ENCODE peak calls at places on chromosomes 13 and 19, in seven cellular contexts. L is stomach, P is SK-N-SH, V is tibial nerve, O is ovary, J is H1, D is sigmoid colon. Q is an unnamed sample. For H3K4me1, the result is how much of the 10 kb centered on the place peaks cover.

GRCh38 chr13:98416408-98416807 is 160.5 kb downstream of the STK24 start:
- DNase-seq in V (no peak), O (no peak), J (no peak), D (no peak), L (peak), P (no peak), Q (no peak)

GRCh38 chr13:113564331-113565023 is 20.1 kb upstream of the TFDP1 start:
- DNase-seq in D (peak), J (peak), O (no peak), V (no peak), P (no peak), L (peak), Q (peak)

GRCh38 chr19:15702590-15702930 is 25.3 kb upstream of the OR10H2 start:
- DNase-seq in D (peak), J (no peak), L (peak), V (peak), P (peak), O (peak), Q (peak)

GRCh38 chr19:58054792-58055482 is 4.1 kb upstream of the ZNF135 start:
- DNase-seq in V (no peak), O (peak), J (peak), L (no peak), P (no peak), D (no peak), Q (no peak)

GRCh38 chr19:14480695-14481069 is 5.5 kb upstream of the PTGER1 start:
- DNase-seq in D (no peak), V (no peak), O (no peak), J (no peak), P (peak), L (no peak), Q (no peak)

GRCh38 chr13:28716511-28716910 is 2.3 kb downstream of the SLC46A3 start:
- DNase-seq in L (no peak), J (no peak), P (no peak), D (peak), O (peak), V (no peak), Q (no peak)

GRCh38 chr19:16001481-16002312 is 52.9 kb downstream of the OR10H4 start:
- DNase-seq in P (no peak), J (no peak), L (no peak), D (no peak), V (peak), O (no peak), Q (no peak)

GRCh38 chr13:24671367-24672117 is 8.7 kb upstream of the ATP12A start:
- DNase-seq in D (peak), O (peak), V (peak), L (no peak), J (no peak), P (peak), Q (no peak)

GRCh38 chr13:113980489-113981064 is 6.7 kb upstream of the C13orf46 start:
- DNase-seq in J (no peak), V (no peak), O (no peak), P (no peak), L (no peak), D (peak), Q (no peak)

GRCh38 chr19:15107056-15108010 is at the start of gene SYDE1:
- DNase-seq in P (peak), V (no peak), L (no peak), O (peak), D (peak), J (peak), Q (no peak)

GRCh38 chr13:83515267-83515666 is 367.0 kb downstream of the SLITRK1 start:
- DNase-seq in V (no peak), P (no peak), J (no peak), D (no peak), L (no peak), O (no peak), Q (no peak)

GRCh38 chr13:75326173-75327131 is 155.5 kb downstream of the TBC1D4 start:
- DNase-seq in P (peak), O (no peak), J (no peak), V (no peak), L (no peak), D (no peak), Q (no peak)

GRCh38 chr19:53808710-53809125 is 15.4 kb downstream of the NLRP12 start:
- DNase-seq in O (no peak), J (no peak), D (no peak), P (peak), V (no peak), L (no peak), Q (no peak)

GRCh38 chr19:52221031-52221430 is 31.2 kb downstream of the PPP2R1A start:
- DNase-seq in V (no peak), P (no peak), D (no peak), J (no peak), L (no peak), O (no peak), Q (no peak)

GRCh38 chr19:45097776-45098520 is 5.0 kb downstream of the PPP1R37 start:
- DNase-seq in V (no peak), J (no peak), D (peak), P (no peak), L (peak), O (peak), Q (no peak)

GRCh38 chr13:39602277-39602613 is 748 bp downstream of the LHFPL6 start:
- DNase-seq in J (no peak), O (no peak), L (no peak), P (no peak), V (no peak), D (no peak), Q (no peak)

GRCh38 chr13:105196052-105196451 is 1339.4 kb downstream of the EFNB2 start:
- DNase-seq in V (no peak), P (no peak), L (no peak), D (no peak), O (no peak), J (no peak), Q (no peak)

GRCh38 chr19:4971424-4971793 is 2.5 kb downstream of the KDM4B start:
- DNase-seq in P (peak), J (peak), L (peak), V (no peak), O (peak), D (peak), Q (no peak)

GRCh38 chr13:43905435-43906031 is 25.8 kb downstream of the LACC1 start:
- DNase-seq in L (no peak), P (peak), V (peak), J (no peak), D (no peak), O (peak), Q (no peak)

GRCh38 chr13:76868451-76868850 is 17.8 kb downstream of the KCTD12 start:
- DNase-seq in L (no peak), J (no peak), O (no peak), V (no peak), D (no peak), P (no peak), Q (no peak)

GRCh38 chr13:36124236-36124822 is 6.9 kb downstream of the DCLK1 start:
- DNase-seq in D (no peak), O (peak), V (peak), J (no peak), P (no peak), L (no peak), Q (no peak)

GRCh38 chr13:53821632-53822031 is 793.0 kb downstream of the OLFM4 start:
- DNase-seq in V (no peak), D (peak), L (no peak), P (no peak), O (no peak), J (no peak), Q (no peak)

GRCh38 chr13:21798181-21798580 is 127.3 kb downstream of the FGF9 start:
- DNase-seq in J (no peak), L (no peak), D (no peak), O (no peak), P (no peak), V (no peak), Q (no peak)

GRCh38 chr13:73822671-73823592 is 311.3 kb downstream of the KLF12 start:
- DNase-seq in P (no peak), V (no peak), O (no peak), D (no peak), L (no peak), J (no peak), Q (no peak)

DNA sequence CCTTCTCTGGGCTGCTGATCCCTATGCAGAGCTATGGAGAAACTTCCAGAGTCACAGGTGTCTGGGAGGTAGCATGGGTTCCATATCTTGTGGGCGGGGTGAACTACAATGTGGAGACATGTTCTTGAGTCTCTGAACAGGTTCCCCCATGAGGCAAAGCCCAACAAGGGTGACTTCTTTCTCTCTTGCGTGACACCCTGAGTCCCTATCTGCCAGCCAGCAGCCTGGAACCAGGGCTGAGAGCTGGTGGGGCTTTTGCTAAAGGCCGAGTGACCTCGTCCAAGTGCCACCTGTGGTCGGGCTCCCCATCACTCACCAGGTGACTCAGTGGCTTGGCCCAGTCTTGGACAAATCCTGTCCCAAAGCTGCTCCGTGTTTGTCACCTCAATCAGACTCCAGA is 88.0 kb upstream of the ZNF536 start:
- DNase-seq in O (no peak), J (no peak), D (no peak), L (no peak), P (no peak), V (no peak), Q (no peak)
- TF ChIP-seq EP300 in O (no peak), J (no peak), D (no peak), L (no peak), P (no peak), V (no peak), Q (no peak)

DNA sequence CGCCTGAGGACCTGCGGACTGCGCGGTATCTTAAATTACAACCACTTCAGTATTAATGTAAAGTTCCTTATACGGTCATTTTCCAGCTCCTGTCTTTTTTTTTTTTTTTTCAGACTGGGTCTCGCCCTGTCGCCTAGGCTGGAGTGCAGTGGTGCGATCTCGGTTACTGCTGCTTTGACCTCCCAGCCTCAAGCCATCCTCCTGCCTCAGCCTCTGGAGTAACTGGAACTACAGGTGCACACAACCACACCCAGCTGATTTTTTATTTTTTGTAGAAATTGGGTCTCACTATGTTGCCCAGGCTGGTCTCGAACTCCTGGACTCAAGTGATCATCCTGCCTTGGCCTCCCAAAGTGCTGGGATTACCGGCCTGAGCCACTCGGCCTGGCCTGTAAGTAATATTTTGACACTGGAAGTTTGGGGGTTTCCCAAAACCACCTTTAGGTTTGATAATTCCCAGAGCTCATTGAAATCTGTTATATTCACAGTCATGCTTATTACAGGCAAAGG is 406 bp upstream of the EID2B start:
- DNase-seq in P (no peak), D (no peak), L (no peak), V (no peak), J (no peak), O (no peak), Q (no peak)
- TF ChIP-seq CTCF in P (no peak), D (no peak), L (peak), V (no peak), J (no peak), O (no peak), Q (no peak)

GRCh38 chr19:18468930-18469244 is 31.0 kb upstream of the ISYNA1 start:
- DNase-seq in D (peak), P (no peak), O (no peak), L (no peak), V (no peak), J (no peak), Q (no peak)
- H3K4me1 ChIP-seq in D (half or more), P (under half), O (under half), L (half or more), V (under half), J (under half), Q (half or more)

DNA sequence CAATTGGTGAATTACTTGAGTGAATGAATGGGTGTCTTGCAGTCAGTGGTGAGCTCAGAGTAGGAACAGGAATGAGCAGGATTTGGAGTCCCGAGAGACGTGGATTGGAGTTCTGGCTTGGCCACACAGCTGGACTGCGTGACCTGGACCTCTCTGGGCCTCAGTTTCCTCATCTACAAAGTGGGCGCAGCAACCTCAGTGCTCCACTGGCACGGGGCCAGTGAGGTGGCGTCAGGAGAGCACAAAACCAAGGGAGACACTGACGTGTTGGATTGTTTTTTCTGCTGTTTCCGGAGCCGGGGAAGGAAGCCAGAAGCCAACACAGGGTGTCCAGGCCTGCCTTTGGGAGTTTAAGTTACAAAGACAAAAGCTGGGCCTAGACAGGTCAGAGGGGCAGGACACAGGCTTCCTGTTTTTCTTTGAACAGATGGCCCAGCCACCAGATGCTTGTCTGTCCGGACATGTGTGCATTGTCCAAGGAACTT is 6.5 kb upstream of the DOCK6 start:
- DNase-seq in V (peak), J (no peak), P (peak), O (peak), L (peak), D (peak), Q (no peak)
- TF ChIP-seq EP300 in V (peak), J (no peak), P (no peak), O (no peak), L (no peak), D (no peak), Q (no peak)

DNA sequence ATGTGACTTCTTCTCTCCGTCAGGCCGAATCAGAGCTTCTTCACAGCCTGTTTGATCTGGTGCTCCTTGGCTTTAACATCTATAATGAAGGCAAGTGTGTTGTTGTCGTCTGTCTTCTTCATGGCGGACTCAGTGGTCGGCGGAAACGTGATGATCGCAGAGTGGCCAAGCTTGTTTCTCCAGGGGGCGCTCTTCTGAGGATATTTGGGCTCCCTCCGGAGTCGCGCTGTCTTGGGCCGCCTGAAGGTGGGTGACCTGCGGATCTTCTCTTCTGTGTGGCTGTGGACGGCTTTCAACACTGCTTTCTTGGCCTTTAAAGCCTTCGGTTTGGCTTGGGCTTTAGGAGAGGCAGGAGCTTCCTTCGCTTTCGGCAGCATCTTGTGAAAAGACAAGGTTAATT is 9.8 kb downstream of the TPRX1 start:
- DNase-seq in D (no peak), O (no peak), L (no peak), V (no peak), J (peak), P (no peak), Q (no peak)
- TF ChIP-seq CTCF in D (no peak), O (no peak), L (no peak), V (no peak), J (peak), P (peak), Q (no peak)

DNA sequence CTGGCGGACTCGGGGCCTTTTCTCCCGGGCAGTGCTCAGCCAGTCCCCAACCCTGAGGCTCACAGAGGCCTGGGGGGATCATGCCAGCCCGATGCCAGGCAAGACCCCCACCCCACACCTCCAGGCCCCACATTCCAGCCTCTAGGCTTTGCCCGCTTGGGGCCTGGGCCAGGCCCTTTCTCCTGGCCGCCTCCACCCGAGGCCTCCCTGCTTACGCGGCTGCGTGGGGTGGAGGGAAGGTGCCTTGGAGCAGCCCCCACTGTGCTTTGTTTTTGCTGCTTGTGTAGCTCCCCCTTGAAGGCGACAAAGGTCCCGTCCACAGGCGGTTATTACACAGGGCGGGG is 38.4 kb downstream of the SMIM24 start:
- DNase-seq in P (peak), V (no peak), D (peak), O (no peak), J (no peak), L (no peak), Q (no peak)
- H3K4me1 ChIP-seq in P (under half), V (under half), D (under half), O (under half), J (under half), L (half or more), Q (under half)

GRCh38 chr19:2041686-2042484 is 9.2 kb downstream of the MKNK2 start:
- DNase-seq in J (peak), P (peak), L (peak), D (peak), V (peak), O (peak), Q (peak)
- TF ChIP-seq EP300 in J (no peak), P (peak), L (peak), D (no peak), V (peak), O (peak), Q (peak)

GRCh38 chr13:31050486-31051400 is 111.0 kb downstream of the HSPH1 start:
- DNase-seq in V (no peak), D (no peak), O (no peak), P (peak), J (no peak), L (no peak), Q (no peak)
- TF ChIP-seq CTCF in V (no peak), D (peak), O (no peak), P (peak), J (no peak), L (no peak), Q (peak)

DNA sequence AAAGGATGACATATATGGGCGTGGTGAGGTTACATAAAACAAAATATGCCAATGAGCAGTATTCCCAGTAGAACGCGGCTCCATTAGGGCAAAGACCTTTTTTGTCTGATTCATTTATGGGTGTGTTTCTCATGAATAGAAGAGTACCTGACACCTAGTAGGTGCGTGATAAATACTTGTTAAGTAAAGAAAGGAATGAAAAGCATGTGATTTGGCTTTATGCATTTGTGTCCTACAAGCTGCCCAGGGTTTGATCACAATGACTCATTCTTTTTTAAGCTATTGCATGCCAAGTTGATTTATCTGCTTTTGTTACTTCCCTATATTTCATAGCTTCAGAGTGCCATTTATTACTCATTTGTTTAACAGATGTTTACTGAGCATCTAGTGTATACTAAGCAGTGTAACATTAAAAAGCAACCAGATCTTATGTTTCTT is 19.1 kb upstream of the KCTD4 start:
- DNase-seq in V (no peak), L (no peak), O (no peak), D (no peak), P (no peak), J (no peak), Q (no peak)
- H3K4me1 ChIP-seq in V (under half), L (under half), O (under half), D (under half), P (under half), J (under half), Q (under half)